ENCODE peak calls at places on chromosomes 4 and X, in four cellular contexts. One of them, this sample, is unnamed. For H3K79me2, the result is how much of the 10 kb centered on the place peaks cover.

GRCh38 chr4:112563431-112564200 is 47.6 kb upstream of the NEUROG2 start:
- DNase-seq in HepG2: no peak
- DNase-seq in SK-N-SH: peak
- DNase-seq in fibroblast of lung: no peak
- DNase-seq in this sample: no peak

GRCh38 chrX:698246-698645 is 67.7 kb downstream of the SHOX start:
- DNase-seq in HepG2: no peak
- DNase-seq in SK-N-SH: no peak
- DNase-seq in fibroblast of lung: no peak
- DNase-seq in this sample: no peak

GRCh38 chrX:68112321-68112720 is 321.0 kb downstream of the OPHN1 start:
- DNase-seq in SK-N-SH: no peak
- DNase-seq in HepG2: no peak
- DNase-seq in fibroblast of lung: peak
- DNase-seq in this sample: no peak

GRCh38 chrX:77436682-77437081 is 10.5 kb upstream of the FGF16 start:
- DNase-seq in SK-N-SH: no peak
- DNase-seq in fibroblast of lung: peak
- DNase-seq in HepG2: no peak
- DNase-seq in this sample: peak

GRCh38 chr4:55931833-55932232 is 16.9 kb upstream of the CEP135 start:
- DNase-seq in fibroblast of lung: peak
- DNase-seq in SK-N-SH: no peak
- DNase-seq in HepG2: no peak
- DNase-seq in this sample: no peak

GRCh38 chr4:102390438-102390837 is 45.2 kb upstream of the SLC39A8 start:
- DNase-seq in fibroblast of lung: peak
- DNase-seq in HepG2: no peak
- DNase-seq in SK-N-SH: no peak
- DNase-seq in this sample: no peak

GRCh38 chrX:153806999-153807575 is 12.6 kb downstream of the SSR4 start:
- DNase-seq in HepG2: no peak
- DNase-seq in fibroblast of lung: no peak
- DNase-seq in SK-N-SH: no peak
- DNase-seq in this sample: no peak

GRCh38 chr4:186688150-186688943 is 35.3 kb downstream of the FAT1 start:
- DNase-seq in HepG2: peak
- DNase-seq in fibroblast of lung: no peak
- DNase-seq in SK-N-SH: no peak
- DNase-seq in this sample: no peak

GRCh38 chr4:111776546-111776945 is 368.7 kb upstream of the FAM241A start:
- DNase-seq in SK-N-SH: no peak
- DNase-seq in HepG2: no peak
- DNase-seq in fibroblast of lung: peak
- DNase-seq in this sample: no peak

GRCh38 chr4:80811413-80811812 is 219.1 kb upstream of the BMP3 start:
- DNase-seq in fibroblast of lung: no peak
- DNase-seq in SK-N-SH: no peak
- DNase-seq in HepG2: no peak
- DNase-seq in this sample: no peak

GRCh38 chr4:123350191-123350544 is 46.4 kb upstream of the SPRY1 start:
- DNase-seq in SK-N-SH: no peak
- DNase-seq in HepG2: peak
- DNase-seq in fibroblast of lung: peak
- DNase-seq in this sample: peak

GRCh38 chr4:182938213-182938645 is 21.0 kb upstream of the DCTD start:
- DNase-seq in SK-N-SH: peak
- DNase-seq in HepG2: peak
- DNase-seq in fibroblast of lung: peak
- DNase-seq in this sample: peak

GRCh38 chr4:27568952-27569319 is 708.3 kb downstream of the STIM2 start:
- DNase-seq in HepG2: no peak
- DNase-seq in fibroblast of lung: no peak
- DNase-seq in SK-N-SH: no peak
- DNase-seq in this sample: no peak

GRCh38 chr4:174023641-174024040 is 259.8 kb downstream of the FBXO8 start:
- DNase-seq in HepG2: no peak
- DNase-seq in SK-N-SH: no peak
- DNase-seq in fibroblast of lung: peak
- DNase-seq in this sample: no peak

GRCh38 chrX:51608071-51608470 is 10.6 kb downstream of the CENPVL3 start:
- DNase-seq in fibroblast of lung: peak
- DNase-seq in SK-N-SH: no peak
- DNase-seq in HepG2: no peak
- DNase-seq in this sample: no peak

GRCh38 chr4:27248829-27249228 is 388.2 kb downstream of the STIM2 start:
- DNase-seq in HepG2: no peak
- DNase-seq in fibroblast of lung: peak
- DNase-seq in SK-N-SH: no peak
- DNase-seq in this sample: no peak

GRCh38 chr4:88008133-88008621 is 742 bp downstream of the PKD2 start:
- DNase-seq in fibroblast of lung: peak
- DNase-seq in HepG2: peak
- DNase-seq in SK-N-SH: peak
- DNase-seq in this sample: peak

GRCh38 chr4:145216532-145216931 is 36.1 kb upstream of the OTUD4 start:
- DNase-seq in fibroblast of lung: peak
- DNase-seq in HepG2: no peak
- DNase-seq in SK-N-SH: peak
- DNase-seq in this sample: peak

GRCh38 chr4:177479063-177479462 is 36.8 kb upstream of the AGA start:
- DNase-seq in SK-N-SH: no peak
- DNase-seq in fibroblast of lung: no peak
- DNase-seq in HepG2: no peak
- DNase-seq in this sample: no peak

GRCh38 chrX:5702890-5703289 is 525.8 kb downstream of the NLGN4X start:
- DNase-seq in fibroblast of lung: no peak
- DNase-seq in HepG2: no peak
- DNase-seq in SK-N-SH: no peak
- DNase-seq in this sample: no peak

GRCh38 chrX:130378008-130378669 is 7.3 kb downstream of the GPR119 start:
- DNase-seq in SK-N-SH: peak
- DNase-seq in HepG2: no peak
- DNase-seq in fibroblast of lung: no peak
- DNase-seq in this sample: no peak

GRCh38 chrX:68999351-68999750 is 165.9 kb downstream of the PJA1 start:
- DNase-seq in SK-N-SH: no peak
- DNase-seq in fibroblast of lung: peak
- DNase-seq in HepG2: no peak
- DNase-seq in this sample: no peak

GRCh38 chrX:38233891-38234807 is 13.5 kb upstream of the SRPX start:
- DNase-seq in SK-N-SH: no peak
- DNase-seq in fibroblast of lung: peak
- DNase-seq in HepG2: no peak
- DNase-seq in this sample: no peak

GRCh38 chrX:93422693-93423092 is 250.7 kb downstream of the NAP1L3 start:
- DNase-seq in SK-N-SH: peak
- DNase-seq in HepG2: peak
- DNase-seq in fibroblast of lung: no peak
- DNase-seq in this sample: peak

GRCh38 chr4:56156141-56156540 is 207.4 kb downstream of the CEP135 start:
- DNase-seq in fibroblast of lung: no peak
- DNase-seq in SK-N-SH: no peak
- DNase-seq in HepG2: no peak
- DNase-seq in this sample: no peak

GRCh38 chr4:87100093-87100634 is 120.3 kb downstream of the KLHL8 start:
- DNase-seq in fibroblast of lung: no peak
- DNase-seq in SK-N-SH: no peak
- DNase-seq in HepG2: peak
- DNase-seq in this sample: no peak

GRCh38 chrX:15497865-15498264 is 2.7 kb upstream of the BMX start:
- DNase-seq in fibroblast of lung: peak
- DNase-seq in SK-N-SH: peak
- DNase-seq in HepG2: peak
- DNase-seq in this sample: peak

GRCh38 chr4:46270986-46271596 is 118.8 kb downstream of the GABRA2 start:
- DNase-seq in SK-N-SH: peak
- DNase-seq in fibroblast of lung: peak
- DNase-seq in HepG2: peak
- DNase-seq in this sample: peak

GRCh38 chr4:53706422-53707032 is 115.2 kb upstream of the LNX1 start:
- DNase-seq in fibroblast of lung: peak
- DNase-seq in SK-N-SH: peak
- DNase-seq in HepG2: peak
- DNase-seq in this sample: peak

GRCh38 chr4:10006604-10007435 is 14.5 kb downstream of the SLC2A9 start:
- DNase-seq in fibroblast of lung: peak
- DNase-seq in HepG2: peak
- DNase-seq in SK-N-SH: no peak
- DNase-seq in this sample: no peak

GRCh38 chr4:182825786-182826185 is 91.4 kb downstream of the DCTD start:
- DNase-seq in SK-N-SH: no peak
- DNase-seq in HepG2: no peak
- DNase-seq in fibroblast of lung: no peak
- DNase-seq in this sample: no peak

GRCh38 chr4:98617358-98618047 is 40.9 kb downstream of the TSPAN5 start:
- DNase-seq in SK-N-SH: no peak
- DNase-seq in HepG2: no peak
- DNase-seq in fibroblast of lung: no peak
- DNase-seq in this sample: no peak

GRCh38 chr4:98619197-98619596 is 39.2 kb downstream of the TSPAN5 start:
- DNase-seq in HepG2: no peak
- DNase-seq in fibroblast of lung: no peak
- DNase-seq in SK-N-SH: no peak
- DNase-seq in this sample: no peak

GRCh38 chr4:98623126-98623802 is 35.1 kb downstream of the TSPAN5 start:
- DNase-seq in HepG2: no peak
- DNase-seq in fibroblast of lung: no peak
- DNase-seq in SK-N-SH: no peak
- DNase-seq in this sample: no peak

GRCh38 chr4:98618670-98619069 is 39.7 kb downstream of the TSPAN5 start:
- DNase-seq in HepG2: no peak
- DNase-seq in fibroblast of lung: no peak
- DNase-seq in SK-N-SH: no peak
- DNase-seq in this sample: no peak

GRCh38 chr4:98620087-98620784 is 38.2 kb downstream of the TSPAN5 start:
- DNase-seq in HepG2: no peak
- DNase-seq in fibroblast of lung: no peak
- DNase-seq in SK-N-SH: no peak
- DNase-seq in this sample: no peak
- H3K79me2 ChIP-seq in HepG2: under half
- H3K79me2 ChIP-seq in fibroblast of lung: half or more
- H3K79me2 ChIP-seq in SK-N-SH: half or more
- H3K79me2 ChIP-seq in this sample: under half

GRCh38 chr4:52410971-52411370 is 248.1 kb downstream of the USP46 start:
- DNase-seq in SK-N-SH: no peak
- DNase-seq in HepG2: no peak
- DNase-seq in fibroblast of lung: no peak
- DNase-seq in this sample: no peak

GRCh38 chr4:52407545-52407944 is 251.6 kb downstream of the USP46 start:
- DNase-seq in HepG2: peak
- DNase-seq in SK-N-SH: no peak
- DNase-seq in fibroblast of lung: no peak
- DNase-seq in this sample: no peak

GRCh38 chr4:52408037-52408436 is 251.1 kb downstream of the USP46 start:
- DNase-seq in SK-N-SH: no peak
- DNase-seq in fibroblast of lung: no peak
- DNase-seq in HepG2: no peak
- DNase-seq in this sample: no peak

GRCh38 chr4:52402582-52402981 is 256.5 kb downstream of the USP46 start:
- DNase-seq in HepG2: no peak
- DNase-seq in fibroblast of lung: no peak
- DNase-seq in SK-N-SH: no peak
- DNase-seq in this sample: no peak

DNA sequence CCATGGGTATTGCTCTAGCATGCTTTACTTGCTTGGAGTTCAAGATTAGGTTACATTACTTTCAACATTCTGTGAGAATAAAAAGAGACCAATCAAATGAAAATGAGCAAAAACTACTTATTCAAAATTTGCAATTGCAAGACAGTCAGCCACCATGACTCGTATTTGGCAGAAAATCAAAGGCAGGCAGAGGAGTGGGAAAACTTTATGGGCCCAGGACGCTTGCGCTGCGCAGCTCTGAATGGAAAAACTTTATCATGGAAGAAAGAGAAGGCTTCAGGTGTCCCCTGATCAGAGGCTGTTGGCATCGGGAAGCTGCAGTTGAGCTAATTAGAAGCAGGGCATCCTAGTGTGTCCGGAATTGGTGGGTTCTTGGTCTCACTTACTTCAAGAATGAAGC is 250.6 kb downstream of the USP46 start:
- DNase-seq in fibroblast of lung: no peak
- DNase-seq in SK-N-SH: no peak
- DNase-seq in HepG2: no peak
- DNase-seq in this sample: no peak
- H3K4me2 ChIP-seq in fibroblast of lung: no peak
- H3K4me2 ChIP-seq in SK-N-SH: no peak
- H3K4me2 ChIP-seq in HepG2: no peak
- H3K4me2 ChIP-seq in this sample: no peak

DNA sequence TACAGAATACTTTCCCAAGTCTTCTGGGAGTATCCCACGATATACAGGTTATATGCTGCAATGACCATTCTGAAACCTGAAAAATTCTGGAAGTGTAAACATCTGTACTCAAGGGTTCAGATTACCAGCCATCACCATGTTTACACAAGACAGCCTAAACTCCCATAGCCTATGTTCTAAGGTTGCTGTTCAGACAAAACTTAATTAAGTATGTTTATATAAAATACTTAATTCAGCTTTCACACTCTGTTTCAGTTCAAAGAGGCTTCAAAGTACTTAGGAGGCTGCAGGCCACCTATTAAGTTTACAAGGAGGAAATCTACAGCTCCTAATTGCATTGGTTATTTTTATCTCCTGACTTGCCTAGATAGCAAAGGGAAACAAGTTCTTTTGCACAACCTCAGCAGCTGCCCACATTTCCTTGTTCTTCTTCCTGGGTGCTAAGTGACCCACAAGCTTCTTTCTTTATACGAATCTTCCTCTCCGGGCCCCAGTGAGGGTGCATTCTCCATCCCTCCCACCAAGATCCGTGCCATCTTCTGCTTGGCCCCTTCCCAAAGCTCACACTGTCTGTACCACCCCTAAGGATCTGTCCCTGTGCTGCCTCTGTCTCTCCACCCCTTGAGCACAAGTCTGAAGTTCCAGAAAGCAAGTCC is 2.0 kb downstream of the GAK start:
- DNase-seq in SK-N-SH: peak
- DNase-seq in fibroblast of lung: no peak
- DNase-seq in HepG2: peak
- DNase-seq in this sample: peak
- H3K79me2 ChIP-seq in SK-N-SH: half or more
- H3K79me2 ChIP-seq in fibroblast of lung: half or more
- H3K79me2 ChIP-seq in HepG2: half or more
- H3K79me2 ChIP-seq in this sample: under half

GRCh38 chr4:100289530-100289888 is 99.2 kb upstream of the DDIT4L start:
- DNase-seq in HepG2: no peak
- DNase-seq in SK-N-SH: no peak
- DNase-seq in fibroblast of lung: peak
- DNase-seq in this sample: no peak
- H3K4me2 ChIP-seq in HepG2: no peak
- H3K4me2 ChIP-seq in SK-N-SH: peak
- H3K4me2 ChIP-seq in fibroblast of lung: no peak
- H3K4me2 ChIP-seq in this sample: no peak

GRCh38 chrX:18973527-18974192 is 10.3 kb downstream of the PHKA2 start:
- DNase-seq in fibroblast of lung: no peak
- DNase-seq in SK-N-SH: no peak
- DNase-seq in HepG2: peak
- DNase-seq in this sample: no peak
- H3K79me2 ChIP-seq in fibroblast of lung: under half
- H3K79me2 ChIP-seq in SK-N-SH: under half
- H3K79me2 ChIP-seq in HepG2: half or more
- H3K79me2 ChIP-seq in this sample: under half